ENCODE peak calls at places on chromosomes 7 and 10, in seven cellular contexts. X is amygdala; K is EL; S is NCI-H1105 treated with DMSO at 0.1 percent for 48 hours; N is tibial nerve; M is activated CD4-positive, alpha-beta T cell treated with anti-CD3 and anti-CD28 coated beads, Interleukin-2, amount 50 U/mL, for 24 hours; R is upper lobe of right lung. A is an unnamed sample.

GRCh38 chr7:81616951-81617350 is 152.9 kb downstream of the HGF start:
- DNase-seq in K (peak), S (no peak), N (no peak), X (no peak), R (no peak), M (no peak), A (no peak)

GRCh38 chr10:110254467-110254866 is 47.1 kb downstream of the MXI1 start:
- DNase-seq in X (no peak), N (no peak), M (no peak), R (no peak), S (no peak), K (no peak), A (no peak)

GRCh38 chr10:108783897-108784296 is 1139.4 kb downstream of the XPNPEP1 start:
- DNase-seq in X (no peak), R (no peak), M (no peak), N (no peak), S (peak), K (peak), A (no peak)

GRCh38 chr7:107118109-107118900 is 50.5 kb upstream of the HBP1 start:
- DNase-seq in R (no peak), X (no peak), S (peak), M (no peak), K (peak), N (no peak), A (no peak)

GRCh38 chr10:72034040-72034499 is 54.3 kb downstream of the SPOCK2 start:
- DNase-seq in R (no peak), M (no peak), X (no peak), S (no peak), N (no peak), K (no peak), A (no peak)

GRCh38 chr10:14958872-14959220 is 342 bp upstream of the MEIG1 start:
- DNase-seq in M (no peak), X (no peak), N (no peak), R (no peak), S (no peak), K (no peak), A (no peak)

GRCh38 chr10:25039531-25039930 is 23.1 kb downstream of the THNSL1 start:
- DNase-seq in R (no peak), X (no peak), S (no peak), N (no peak), M (no peak), K (no peak), A (no peak)

GRCh38 chr7:143239822-143240221 is 18.0 kb downstream of the TAS2R40 start:
- DNase-seq in S (no peak), M (no peak), X (no peak), N (no peak), K (peak), R (no peak), A (no peak)

GRCh38 chr7:39504963-39505362 is 61.2 kb upstream of the YAE1 start:
- DNase-seq in N (no peak), M (no peak), R (no peak), K (peak), S (no peak), X (no peak), A (no peak)

GRCh38 chr10:17835688-17836087 is 26.5 kb downstream of the MRC1 start:
- DNase-seq in R (no peak), S (no peak), K (peak), X (no peak), N (no peak), M (no peak), A (no peak)

GRCh38 chr10:87660484-87661133 is 931 bp downstream of the PAPSS2 start:
- DNase-seq in X (no peak), S (no peak), K (peak), R (no peak), M (no peak), N (no peak), A (no peak)

GRCh38 chr10:90420637-90421318 is 437.1 kb downstream of the HTR7 start:
- DNase-seq in R (no peak), K (no peak), S (no peak), X (no peak), M (no peak), N (no peak), A (no peak)

GRCh38 chr10:64573625-64574325 is 1052.6 kb downstream of the REEP3 start:
- DNase-seq in K (no peak), R (no peak), X (no peak), S (no peak), N (no peak), M (no peak), A (no peak)

GRCh38 chr7:6436385-6436685 is 11.4 kb downstream of the DAGLB start:
- DNase-seq in S (no peak), K (no peak), N (no peak), M (no peak), R (no peak), X (no peak), A (no peak)

GRCh38 chr10:682931-683447 is 6.5 kb downstream of the DIP2C start:
- DNase-seq in X (no peak), K (no peak), M (no peak), N (no peak), S (no peak), R (no peak), A (no peak)

GRCh38 chr7:18458830-18459229 is 36.7 kb upstream of the HDAC9 start:
- DNase-seq in M (no peak), N (no peak), S (no peak), R (no peak), X (no peak), K (peak), A (no peak)

GRCh38 chr10:121819049-121819448 is 108.8 kb downstream of the ATE1 start:
- DNase-seq in N (no peak), R (no peak), X (no peak), M (no peak), S (no peak), K (no peak), A (no peak)

A was measured in chondrocyte.